ENCODE peak calls at places on chromosomes 6 and 20, in five cellular contexts. One of them, this sample, is unnamed.

GRCh38 chr20:18263723-18264122 is 24.6 kb upstream of the ZNF133 start:
- DNase-seq in GM03348: no peak
- DNase-seq in mesothelial cell of epicardium: no peak
- DNase-seq in stimulated activated CD4-positive, alpha-beta T cell treated with anti-CD3 and anti-CD28 coated beads, Interleukin-1b, Interleukin-23, amount 100 ng/mL, for 4 hours: no peak
- DNase-seq in H4: no peak
- DNase-seq in this sample: no peak

GRCh38 chr20:13525225-13525940 is 113.3 kb downstream of the TASP1 start:
- DNase-seq in stimulated activated CD4-positive, alpha-beta T cell treated with anti-CD3 and anti-CD28 coated beads, Interleukin-1b, Interleukin-23, amount 100 ng/mL, for 4 hours: no peak
- DNase-seq in H4: peak
- DNase-seq in GM03348: peak
- DNase-seq in mesothelial cell of epicardium: no peak
- DNase-seq in this sample: no peak

GRCh38 chr6:137218473-137218916 is 690 bp downstream of the IFNGR1 start:
- DNase-seq in H4: peak
- DNase-seq in stimulated activated CD4-positive, alpha-beta T cell treated with anti-CD3 and anti-CD28 coated beads, Interleukin-1b, Interleukin-23, amount 100 ng/mL, for 4 hours: no peak
- DNase-seq in mesothelial cell of epicardium: no peak
- DNase-seq in GM03348: peak
- DNase-seq in this sample: no peak

GRCh38 chr20:51345601-51346101 is 196.9 kb downstream of the NFATC2 start:
- DNase-seq in stimulated activated CD4-positive, alpha-beta T cell treated with anti-CD3 and anti-CD28 coated beads, Interleukin-1b, Interleukin-23, amount 100 ng/mL, for 4 hours: no peak
- DNase-seq in GM03348: peak
- DNase-seq in H4: no peak
- DNase-seq in mesothelial cell of epicardium: no peak
- DNase-seq in this sample: no peak

GRCh38 chr6:20655317-20655716 is 121.1 kb downstream of the CDKAL1 start:
- DNase-seq in GM03348: no peak
- DNase-seq in stimulated activated CD4-positive, alpha-beta T cell treated with anti-CD3 and anti-CD28 coated beads, Interleukin-1b, Interleukin-23, amount 100 ng/mL, for 4 hours: no peak
- DNase-seq in H4: no peak
- DNase-seq in mesothelial cell of epicardium: no peak
- DNase-seq in this sample: no peak

GRCh38 chr20:328596-329324 is 3.4 kb downstream of the SOX12 start:
- DNase-seq in GM03348: no peak
- DNase-seq in mesothelial cell of epicardium: no peak
- DNase-seq in H4: no peak
- DNase-seq in stimulated activated CD4-positive, alpha-beta T cell treated with anti-CD3 and anti-CD28 coated beads, Interleukin-1b, Interleukin-23, amount 100 ng/mL, for 4 hours: no peak
- DNase-seq in this sample: no peak

GRCh38 chr6:109485536-109485935 is 2.5 kb upstream of the ZBTB24 start:
- DNase-seq in H4: no peak
- DNase-seq in mesothelial cell of epicardium: no peak
- DNase-seq in stimulated activated CD4-positive, alpha-beta T cell treated with anti-CD3 and anti-CD28 coated beads, Interleukin-1b, Interleukin-23, amount 100 ng/mL, for 4 hours: no peak
- DNase-seq in GM03348: no peak
- DNase-seq in this sample: no peak

GRCh38 chr6:148462203-148462602 is 119.6 kb downstream of the SASH1 start:
- DNase-seq in H4: no peak
- DNase-seq in mesothelial cell of epicardium: no peak
- DNase-seq in stimulated activated CD4-positive, alpha-beta T cell treated with anti-CD3 and anti-CD28 coated beads, Interleukin-1b, Interleukin-23, amount 100 ng/mL, for 4 hours: no peak
- DNase-seq in GM03348: peak
- DNase-seq in this sample: no peak

GRCh38 chr6:143068001-143068400 is 7.3 kb downstream of the AIG1 start:
- DNase-seq in mesothelial cell of epicardium: no peak
- DNase-seq in stimulated activated CD4-positive, alpha-beta T cell treated with anti-CD3 and anti-CD28 coated beads, Interleukin-1b, Interleukin-23, amount 100 ng/mL, for 4 hours: no peak
- DNase-seq in GM03348: peak
- DNase-seq in H4: no peak
- DNase-seq in this sample: no peak

GRCh38 chr6:169421890-169422289 is 168.2 kb upstream of the THBS2 start:
- DNase-seq in stimulated activated CD4-positive, alpha-beta T cell treated with anti-CD3 and anti-CD28 coated beads, Interleukin-1b, Interleukin-23, amount 100 ng/mL, for 4 hours: no peak
- DNase-seq in GM03348: no peak
- DNase-seq in H4: no peak
- DNase-seq in mesothelial cell of epicardium: no peak
- DNase-seq in this sample: no peak

GRCh38 chr20:45890077-45890996 is 671 bp downstream of the NEURL2 start:
- DNase-seq in mesothelial cell of epicardium: peak
- DNase-seq in GM03348: peak
- DNase-seq in H4: no peak
- DNase-seq in stimulated activated CD4-positive, alpha-beta T cell treated with anti-CD3 and anti-CD28 coated beads, Interleukin-1b, Interleukin-23, amount 100 ng/mL, for 4 hours: peak
- DNase-seq in this sample: no peak

GRCh38 chr6:21479140-21479539 is 114.4 kb upstream of the SOX4 start:
- DNase-seq in GM03348: no peak
- DNase-seq in H4: no peak
- DNase-seq in mesothelial cell of epicardium: no peak
- DNase-seq in stimulated activated CD4-positive, alpha-beta T cell treated with anti-CD3 and anti-CD28 coated beads, Interleukin-1b, Interleukin-23, amount 100 ng/mL, for 4 hours: no peak
- DNase-seq in this sample: no peak

GRCh38 chr20:35652641-35653429 is 11.9 kb downstream of the CPNE1 start:
- DNase-seq in H4: no peak
- DNase-seq in mesothelial cell of epicardium: no peak
- DNase-seq in GM03348: no peak
- DNase-seq in stimulated activated CD4-positive, alpha-beta T cell treated with anti-CD3 and anti-CD28 coated beads, Interleukin-1b, Interleukin-23, amount 100 ng/mL, for 4 hours: no peak
- DNase-seq in this sample: no peak

GRCh38 chr6:128638817-128639216 is 118.4 kb upstream of the PTPRK start:
- DNase-seq in stimulated activated CD4-positive, alpha-beta T cell treated with anti-CD3 and anti-CD28 coated beads, Interleukin-1b, Interleukin-23, amount 100 ng/mL, for 4 hours: no peak
- DNase-seq in H4: no peak
- DNase-seq in mesothelial cell of epicardium: no peak
- DNase-seq in GM03348: no peak
- DNase-seq in this sample: no peak

GRCh38 chr6:151109361-151109760 is 130.4 kb upstream of the AKAP12 start:
- DNase-seq in stimulated activated CD4-positive, alpha-beta T cell treated with anti-CD3 and anti-CD28 coated beads, Interleukin-1b, Interleukin-23, amount 100 ng/mL, for 4 hours: no peak
- DNase-seq in H4: peak
- DNase-seq in mesothelial cell of epicardium: no peak
- DNase-seq in GM03348: no peak
- DNase-seq in this sample: no peak

GRCh38 chr6:14110001-14110818 is 7.4 kb upstream of the CD83 start:
- DNase-seq in mesothelial cell of epicardium: no peak
- DNase-seq in GM03348: no peak
- DNase-seq in H4: no peak
- DNase-seq in stimulated activated CD4-positive, alpha-beta T cell treated with anti-CD3 and anti-CD28 coated beads, Interleukin-1b, Interleukin-23, amount 100 ng/mL, for 4 hours: no peak
- DNase-seq in this sample: no peak

GRCh38 chr6:109869398-109870165 is 108.5 kb upstream of the GPR6 start:
- DNase-seq in mesothelial cell of epicardium: no peak
- DNase-seq in stimulated activated CD4-positive, alpha-beta T cell treated with anti-CD3 and anti-CD28 coated beads, Interleukin-1b, Interleukin-23, amount 100 ng/mL, for 4 hours: no peak
- DNase-seq in GM03348: no peak
- DNase-seq in H4: no peak
- DNase-seq in this sample: no peak

GRCh38 chr6:90495216-90495817 is 91.6 kb downstream of the MAP3K7 start:
- DNase-seq in stimulated activated CD4-positive, alpha-beta T cell treated with anti-CD3 and anti-CD28 coated beads, Interleukin-1b, Interleukin-23, amount 100 ng/mL, for 4 hours: no peak
- DNase-seq in H4: no peak
- DNase-seq in GM03348: no peak
- DNase-seq in mesothelial cell of epicardium: no peak
- DNase-seq in this sample: no peak

GRCh38 chr6:125670586-125670985 is 78.8 kb upstream of the HEY2 start:
- DNase-seq in stimulated activated CD4-positive, alpha-beta T cell treated with anti-CD3 and anti-CD28 coated beads, Interleukin-1b, Interleukin-23, amount 100 ng/mL, for 4 hours: no peak
- DNase-seq in GM03348: no peak
- DNase-seq in H4: no peak
- DNase-seq in mesothelial cell of epicardium: no peak
- DNase-seq in this sample: no peak

GRCh38 chr6:168985705-168986104 is 267.9 kb downstream of the THBS2 start:
- DNase-seq in GM03348: no peak
- DNase-seq in H4: no peak
- DNase-seq in stimulated activated CD4-positive, alpha-beta T cell treated with anti-CD3 and anti-CD28 coated beads, Interleukin-1b, Interleukin-23, amount 100 ng/mL, for 4 hours: no peak
- DNase-seq in mesothelial cell of epicardium: no peak
- DNase-seq in this sample: no peak

GRCh38 chr6:15183979-15184378 is 61.9 kb upstream of the JARID2 start:
- DNase-seq in mesothelial cell of epicardium: no peak
- DNase-seq in H4: no peak
- DNase-seq in stimulated activated CD4-positive, alpha-beta T cell treated with anti-CD3 and anti-CD28 coated beads, Interleukin-1b, Interleukin-23, amount 100 ng/mL, for 4 hours: peak
- DNase-seq in GM03348: no peak
- DNase-seq in this sample: no peak

GRCh38 chr20:49610701-49611538 is 43.0 kb upstream of the PTGIS start:
- DNase-seq in stimulated activated CD4-positive, alpha-beta T cell treated with anti-CD3 and anti-CD28 coated beads, Interleukin-1b, Interleukin-23, amount 100 ng/mL, for 4 hours: peak
- DNase-seq in H4: peak
- DNase-seq in mesothelial cell of epicardium: peak
- DNase-seq in GM03348: peak
- DNase-seq in this sample: peak

GRCh38 chr6:169253745-169254238 is at the start of gene THBS2:
- DNase-seq in H4: no peak
- DNase-seq in mesothelial cell of epicardium: no peak
- DNase-seq in stimulated activated CD4-positive, alpha-beta T cell treated with anti-CD3 and anti-CD28 coated beads, Interleukin-1b, Interleukin-23, amount 100 ng/mL, for 4 hours: no peak
- DNase-seq in GM03348: peak
- DNase-seq in this sample: no peak

GRCh38 chr20:53829086-53829703 is 235.6 kb upstream of the ZNF217 start:
- DNase-seq in stimulated activated CD4-positive, alpha-beta T cell treated with anti-CD3 and anti-CD28 coated beads, Interleukin-1b, Interleukin-23, amount 100 ng/mL, for 4 hours: no peak
- DNase-seq in H4: peak
- DNase-seq in GM03348: peak
- DNase-seq in mesothelial cell of epicardium: no peak
- DNase-seq in this sample: no peak

GRCh38 chr20:1968958-1969357 is 24.9 kb downstream of the PDYN start:
- DNase-seq in mesothelial cell of epicardium: no peak
- DNase-seq in stimulated activated CD4-positive, alpha-beta T cell treated with anti-CD3 and anti-CD28 coated beads, Interleukin-1b, Interleukin-23, amount 100 ng/mL, for 4 hours: no peak
- DNase-seq in GM03348: no peak
- DNase-seq in H4: no peak
- DNase-seq in this sample: no peak

GRCh38 chr6:163252132-163252729 is 162.3 kb upstream of the QKI start:
- DNase-seq in H4: no peak
- DNase-seq in GM03348: no peak
- DNase-seq in stimulated activated CD4-positive, alpha-beta T cell treated with anti-CD3 and anti-CD28 coated beads, Interleukin-1b, Interleukin-23, amount 100 ng/mL, for 4 hours: no peak
- DNase-seq in mesothelial cell of epicardium: no peak
- DNase-seq in this sample: no peak

GRCh38 chr6:71123051-71123450 is 165.6 kb upstream of the OGFRL1 start:
- DNase-seq in H4: no peak
- DNase-seq in stimulated activated CD4-positive, alpha-beta T cell treated with anti-CD3 and anti-CD28 coated beads, Interleukin-1b, Interleukin-23, amount 100 ng/mL, for 4 hours: no peak
- DNase-seq in GM03348: no peak
- DNase-seq in mesothelial cell of epicardium: no peak
- DNase-seq in this sample: no peak

GRCh38 chr20:22796465-22797077 is 212.2 kb upstream of the FOXA2 start:
- DNase-seq in GM03348: peak
- DNase-seq in mesothelial cell of epicardium: no peak
- DNase-seq in stimulated activated CD4-positive, alpha-beta T cell treated with anti-CD3 and anti-CD28 coated beads, Interleukin-1b, Interleukin-23, amount 100 ng/mL, for 4 hours: no peak
- DNase-seq in H4: peak
- DNase-seq in this sample: no peak

GRCh38 chr6:26104457-26105108 is 17.4 kb downstream of the HFE start:
- DNase-seq in GM03348: no peak
- DNase-seq in H4: no peak
- DNase-seq in mesothelial cell of epicardium: no peak
- DNase-seq in stimulated activated CD4-positive, alpha-beta T cell treated with anti-CD3 and anti-CD28 coated beads, Interleukin-1b, Interleukin-23, amount 100 ng/mL, for 4 hours: no peak
- DNase-seq in this sample: no peak

GRCh38 chr6:7911345-7911725 is 747 bp upstream of the TXNDC5 start:
- DNase-seq in H4: no peak
- DNase-seq in mesothelial cell of epicardium: no peak
- DNase-seq in stimulated activated CD4-positive, alpha-beta T cell treated with anti-CD3 and anti-CD28 coated beads, Interleukin-1b, Interleukin-23, amount 100 ng/mL, for 4 hours: no peak
- DNase-seq in GM03348: no peak
- DNase-seq in this sample: no peak

GRCh38 chr20:24441600-24441999 is 27.8 kb upstream of the SYNDIG1 start:
- DNase-seq in GM03348: no peak
- DNase-seq in stimulated activated CD4-positive, alpha-beta T cell treated with anti-CD3 and anti-CD28 coated beads, Interleukin-1b, Interleukin-23, amount 100 ng/mL, for 4 hours: no peak
- DNase-seq in H4: no peak
- DNase-seq in mesothelial cell of epicardium: no peak
- DNase-seq in this sample: no peak

GRCh38 chr6:100088009-100088408 is 94.0 kb upstream of the MCHR2 start:
- DNase-seq in GM03348: peak
- DNase-seq in stimulated activated CD4-positive, alpha-beta T cell treated with anti-CD3 and anti-CD28 coated beads, Interleukin-1b, Interleukin-23, amount 100 ng/mL, for 4 hours: no peak
- DNase-seq in mesothelial cell of epicardium: no peak
- DNase-seq in H4: peak
- DNase-seq in this sample: no peak

GRCh38 chr6:562052-562676 is 94.7 kb downstream of the HUS1B start:
- DNase-seq in stimulated activated CD4-positive, alpha-beta T cell treated with anti-CD3 and anti-CD28 coated beads, Interleukin-1b, Interleukin-23, amount 100 ng/mL, for 4 hours: no peak
- DNase-seq in GM03348: no peak
- DNase-seq in H4: no peak
- DNase-seq in mesothelial cell of epicardium: no peak
- DNase-seq in this sample: no peak

GRCh38 chr6:150877928-150878327 is 12.4 kb downstream of the MTHFD1L start:
- DNase-seq in mesothelial cell of epicardium: no peak
- DNase-seq in stimulated activated CD4-positive, alpha-beta T cell treated with anti-CD3 and anti-CD28 coated beads, Interleukin-1b, Interleukin-23, amount 100 ng/mL, for 4 hours: no peak
- DNase-seq in GM03348: no peak
- DNase-seq in H4: no peak
- DNase-seq in this sample: no peak

This sample was measured in NCI-H774.